ENCODE peak calls at places on chromosomes 2 and 18, in eight cellular contexts. N is upper lobe of left lung, Z is GM12878, F is Panc1, M is K562, V is HCT116, W is HepG2, S is GM23338. C is an unnamed sample.

GRCh38 chr2:14700753-14701152 is 68.2 kb downstream of the LRATD1 start:
- ATAC-seq in N (no peak), Z (peak), F (no peak), M (no peak), V (no peak), W (no peak), S (no peak), C (no peak)

GRCh38 chr2:234459401-234460009 is 37.4 kb downstream of the ARL4C start:
- ATAC-seq in N (no peak), Z (no peak), F (no peak), M (no peak), V (no peak), W (no peak), S (no peak), C (no peak)

GRCh38 chr2:231182500-231182899 is 15.9 kb upstream of the ARMC9 start:
- ATAC-seq in N (no peak), Z (peak), F (no peak), M (peak), V (peak), W (peak), S (peak), C (no peak)

GRCh38 chr2:43455735-43456642 is 139.8 kb downstream of the THADA start:
- ATAC-seq in N (peak), Z (peak), F (no peak), M (no peak), V (peak), W (peak), S (peak), C (no peak)

GRCh38 chr2:165203689-165204559 is at the start of gene SCN3A:
- ATAC-seq in N (peak), Z (peak), F (no peak), M (no peak), V (peak), W (peak), S (peak), C (no peak)

GRCh38 chr2:36780231-36780808 is 83.8 kb downstream of the VIT start:
- ATAC-seq in N (peak), Z (peak), F (peak), M (peak), V (peak), W (peak), S (peak), C (peak)

GRCh38 chr2:161388146-161388779 is 27.8 kb upstream of the TBR1 start:
- ATAC-seq in N (no peak), Z (no peak), F (no peak), M (no peak), V (no peak), W (no peak), S (no peak), C (no peak)

GRCh38 chr2:16294791-16295190 is 354.4 kb downstream of the MYCN start:
- ATAC-seq in N (no peak), Z (no peak), F (no peak), M (no peak), V (no peak), W (no peak), S (no peak), C (no peak)

GRCh38 chr18:2898131-2898640 is 51.4 kb downstream of the EMILIN2 start:
- ATAC-seq in N (peak), Z (peak), F (peak), M (peak), V (peak), W (peak), S (peak), C (peak)

GRCh38 chr2:23689891-23690290 is 237.0 kb downstream of the ATAD2B start:
- ATAC-seq in N (no peak), Z (no peak), F (no peak), M (no peak), V (no peak), W (no peak), S (peak), C (no peak)

GRCh38 chr2:221484761-221485499 is 87.2 kb downstream of the EPHA4 start:
- ATAC-seq in N (no peak), Z (no peak), F (no peak), M (no peak), V (no peak), W (no peak), S (no peak), C (no peak)

GRCh38 chr2:177393381-177393780 is 808 bp downstream of the AGPS start:
- ATAC-seq in N (no peak), Z (peak), F (no peak), M (peak), V (no peak), W (no peak), S (no peak), C (no peak)

GRCh38 chr2:16626497-16626896 is 39.1 kb downstream of the CYRIA start:
- ATAC-seq in N (peak), Z (peak), F (no peak), M (no peak), V (no peak), W (peak), S (no peak), C (peak)

GRCh38 chr2:216446343-216446742 is 34.1 kb downstream of the SMARCAL1 start:
- ATAC-seq in N (no peak), Z (no peak), F (no peak), M (no peak), V (no peak), W (no peak), S (no peak), C (no peak)

GRCh38 chr18:62877448-62878221 is 162.3 kb downstream of the PHLPP1 start:
- ATAC-seq in N (peak), Z (no peak), F (no peak), M (no peak), V (no peak), W (peak), S (peak), C (peak)

GRCh38 chr2:169010180-169010579 is 20.9 kb downstream of the ABCB11 start:
- ATAC-seq in N (no peak), Z (no peak), F (no peak), M (no peak), V (no peak), W (no peak), S (no peak), C (no peak)

GRCh38 chr2:181046833-181047232 is 66.4 kb downstream of the UBE2E3 start:
- ATAC-seq in N (no peak), Z (peak), F (no peak), M (no peak), V (no peak), W (no peak), S (no peak), C (no peak)

GRCh38 chr18:67417864-67418523 is 98.5 kb downstream of the DSEL start:
- ATAC-seq in N (peak), Z (peak), F (no peak), M (peak), V (no peak), W (peak), S (no peak), C (no peak)

GRCh38 chr2:111702119-111702808 is 181.7 kb downstream of the ANAPC1 start:
- ATAC-seq in N (peak), Z (peak), F (no peak), M (peak), V (peak), W (peak), S (peak), C (no peak)

GRCh38 chr2:221095381-221095780 is 476.7 kb downstream of the EPHA4 start:
- ATAC-seq in N (no peak), Z (no peak), F (no peak), M (no peak), V (no peak), W (no peak), S (no peak), C (no peak)

GRCh38 chr2:197158138-197158537 is 152.4 kb downstream of the ANKRD44 start:
- ATAC-seq in N (no peak), Z (peak), F (no peak), M (no peak), V (no peak), W (no peak), S (no peak), C (no peak)

GRCh38 chr2:86393521-86394490 is 47.4 kb upstream of the KDM3A start:
- ATAC-seq in N (peak), Z (peak), F (peak), M (no peak), V (peak), W (no peak), S (no peak), C (no peak)

GRCh38 chr2:223297788-223298187 is 245.8 kb downstream of the KCNE4 start:
- ATAC-seq in N (no peak), Z (no peak), F (no peak), M (no peak), V (no peak), W (no peak), S (no peak), C (no peak)
- TF ChIP-seq POLR2AphosphoS5 in N (no peak), Z (no peak), F (no peak), M (no peak), V (no peak), W (no peak), S (no peak), C (no peak)

GRCh38 chr2:73935641-73936040 is 9.0 kb downstream of the DGUOK start:
- ATAC-seq in N (no peak), Z (no peak), F (no peak), M (no peak), V (no peak), W (no peak), S (no peak), C (no peak)
- TF ChIP-seq POLR2AphosphoS5 in N (no peak), Z (no peak), F (no peak), M (no peak), V (no peak), W (peak), S (no peak), C (no peak)

GRCh38 chr2:207711750-207712487 is 479 bp downstream of the CCNYL1 start:
- ATAC-seq in N (peak), Z (peak), F (peak), M (peak), V (peak), W (peak), S (peak), C (peak)
- TF ChIP-seq POLR2AphosphoS5 in N (no peak), Z (no peak), F (no peak), M (no peak), V (no peak), W (no peak), S (no peak), C (no peak)

GRCh38 chr2:240249423-240250149 is 109.1 kb upstream of the OTOS start:
- ATAC-seq in N (no peak), Z (no peak), F (no peak), M (peak), V (no peak), W (peak), S (peak), C (no peak)
- TF ChIP-seq POLR2AphosphoS5 in N (no peak), Z (no peak), F (no peak), M (no peak), V (no peak), W (no peak), S (no peak), C (no peak)

GRCh38 chr2:222651721-222652420 is 4.0 kb downstream of the FARSB start:
- ATAC-seq in N (no peak), Z (no peak), F (no peak), M (no peak), V (no peak), W (no peak), S (no peak), C (no peak)
- TF ChIP-seq POLR2AphosphoS5 in N (no peak), Z (no peak), F (no peak), M (no peak), V (no peak), W (no peak), S (no peak), C (no peak)

DNA sequence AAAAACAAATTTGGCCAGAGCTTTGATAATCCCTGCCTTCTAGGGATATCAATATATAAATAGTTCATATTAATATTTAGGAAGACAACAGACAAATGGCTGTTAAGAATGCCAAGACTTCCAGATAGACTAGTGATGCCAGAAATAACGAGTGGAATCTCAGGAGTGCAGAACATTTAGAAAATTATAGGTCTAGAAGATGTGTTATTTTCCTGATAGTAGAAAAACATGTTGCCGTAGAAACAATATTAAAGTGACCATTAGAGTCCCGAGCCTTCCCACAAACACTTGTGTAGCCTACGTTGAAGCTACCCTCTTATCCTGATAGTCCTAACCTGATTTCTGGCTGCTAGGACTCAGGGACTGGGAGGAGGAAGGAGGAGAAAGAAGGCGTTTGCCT is 54.3 kb upstream of the ITGA6 start:
- ATAC-seq in N (no peak), Z (no peak), F (no peak), M (no peak), V (no peak), W (no peak), S (no peak), C (no peak)
- TF ChIP-seq POLR2AphosphoS5 in N (no peak), Z (no peak), F (no peak), M (no peak), V (no peak), W (no peak), S (no peak), C (no peak)

DNA sequence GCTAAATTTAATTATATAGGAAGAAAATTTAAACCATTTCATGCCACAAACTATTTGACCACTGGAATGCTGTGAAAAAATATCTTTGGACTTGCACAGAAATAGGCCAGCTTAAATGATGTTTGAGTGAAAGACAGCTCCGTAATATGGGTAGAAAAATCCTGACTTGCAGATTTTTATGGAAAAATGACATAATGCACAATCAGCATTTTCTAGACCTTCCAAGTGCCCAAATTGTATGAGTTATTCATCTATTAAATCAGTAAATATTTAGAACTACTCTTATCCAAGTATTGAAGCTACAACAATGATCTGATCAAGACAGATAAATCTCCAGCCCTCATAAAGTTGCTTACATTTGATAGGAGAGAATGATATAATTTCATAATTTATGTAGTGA is 691.1 kb upstream of the DDX18 start:
- ATAC-seq in N (no peak), Z (no peak), F (no peak), M (no peak), V (no peak), W (no peak), S (no peak), C (no peak)
- TF ChIP-seq POLR2AphosphoS5 in N (no peak), Z (no peak), F (no peak), M (no peak), V (no peak), W (no peak), S (no peak), C (no peak)

C was measured in gastroesophageal sphincter.